ENCODE peak calls at places on chromosomes 16 and 17, in four cellular contexts. One of them, this sample, is unnamed. For H3K36me3 and H3K9me3, the result is how much of the 10 kb centered on the place peaks cover.

GRCh38 chr17:40793800-40794199 is 6.0 kb downstream of the KRT28 start:
- DNase-seq in left ventricle myocardium inferior: no peak
- DNase-seq in colonic mucosa: no peak
- DNase-seq in stomach: no peak
- DNase-seq in this sample: no peak

GRCh38 chr17:14299261-14300093 is 1.4 kb upstream of the HS3ST3B1 start:
- DNase-seq in stomach: peak
- DNase-seq in colonic mucosa: peak
- DNase-seq in left ventricle myocardium inferior: no peak
- DNase-seq in this sample: peak

GRCh38 chr17:37570527-37571093 is 38.6 kb downstream of the SYNRG start:
- DNase-seq in stomach: peak
- DNase-seq in colonic mucosa: peak
- DNase-seq in left ventricle myocardium inferior: peak
- DNase-seq in this sample: no peak

GRCh38 chr17:73267648-73268537 is 6.2 kb upstream of the CPSF4L start:
- DNase-seq in colonic mucosa: no peak
- DNase-seq in stomach: no peak
- DNase-seq in left ventricle myocardium inferior: no peak
- DNase-seq in this sample: no peak

GRCh38 chr17:66422181-66422580 is 119.8 kb downstream of the PRKCA start:
- DNase-seq in left ventricle myocardium inferior: no peak
- DNase-seq in colonic mucosa: no peak
- DNase-seq in stomach: no peak
- DNase-seq in this sample: no peak

GRCh38 chr17:29778936-29779811 is 150.9 kb downstream of the SSH2 start:
- DNase-seq in colonic mucosa: peak
- DNase-seq in left ventricle myocardium inferior: peak
- DNase-seq in stomach: peak
- DNase-seq in this sample: peak

GRCh38 chr16:65323655-65324237 is 201.9 kb upstream of the CDH11 start:
- DNase-seq in left ventricle myocardium inferior: no peak
- DNase-seq in stomach: no peak
- DNase-seq in colonic mucosa: no peak
- DNase-seq in this sample: no peak

GRCh38 chr16:89122322-89122831 is 28.7 kb downstream of the ACSF3 start:
- DNase-seq in colonic mucosa: peak
- DNase-seq in stomach: peak
- DNase-seq in left ventricle myocardium inferior: no peak
- DNase-seq in this sample: no peak

GRCh38 chr17:49401971-49402491 is 12.7 kb downstream of the PHB1 start:
- DNase-seq in stomach: no peak
- DNase-seq in colonic mucosa: no peak
- DNase-seq in left ventricle myocardium inferior: no peak
- DNase-seq in this sample: peak

GRCh38 chr17:3961564-3962047 is 2.6 kb downstream of the ATP2A3 start:
- DNase-seq in colonic mucosa: peak
- DNase-seq in stomach: no peak
- DNase-seq in left ventricle myocardium inferior: no peak
- DNase-seq in this sample: no peak

GRCh38 chr17:35322749-35323148 is 50.7 kb downstream of the SLFN11 start:
- DNase-seq in left ventricle myocardium inferior: no peak
- DNase-seq in colonic mucosa: no peak
- DNase-seq in stomach: no peak
- DNase-seq in this sample: no peak

GRCh38 chr17:37392024-37392590 is 14.5 kb downstream of the ACACA start:
- DNase-seq in left ventricle myocardium inferior: no peak
- DNase-seq in colonic mucosa: no peak
- DNase-seq in stomach: no peak
- DNase-seq in this sample: no peak

GRCh38 chr17:61007980-61008379 is 330.3 kb downstream of the BCAS3 start:
- DNase-seq in colonic mucosa: peak
- DNase-seq in left ventricle myocardium inferior: no peak
- DNase-seq in stomach: peak
- DNase-seq in this sample: no peak

GRCh38 chr17:65156835-65157565 is 19.8 kb downstream of the RGS9 start:
- DNase-seq in left ventricle myocardium inferior: no peak
- DNase-seq in stomach: no peak
- DNase-seq in colonic mucosa: peak
- DNase-seq in this sample: no peak

GRCh38 chr17:6377906-6378305 is 57.0 kb downstream of the AIPL1 start:
- DNase-seq in stomach: no peak
- DNase-seq in colonic mucosa: no peak
- DNase-seq in left ventricle myocardium inferior: no peak
- DNase-seq in this sample: no peak

GRCh38 chr16:19439483-19439882 is 21.8 kb downstream of the TMC5 start:
- DNase-seq in colonic mucosa: no peak
- DNase-seq in left ventricle myocardium inferior: no peak
- DNase-seq in stomach: no peak
- DNase-seq in this sample: no peak

GRCh38 chr16:56481468-56482112 is 30.2 kb downstream of the OGFOD1 start:
- DNase-seq in left ventricle myocardium inferior: no peak
- DNase-seq in colonic mucosa: no peak
- DNase-seq in stomach: no peak
- DNase-seq in this sample: no peak

GRCh38 chr17:72608436-72608835 is 484.1 kb downstream of the SLC39A11 start:
- DNase-seq in colonic mucosa: no peak
- DNase-seq in stomach: no peak
- DNase-seq in left ventricle myocardium inferior: no peak
- DNase-seq in this sample: no peak

GRCh38 chr16:59121411-59121810 is 387.3 kb upstream of the GOT2 start:
- DNase-seq in stomach: no peak
- DNase-seq in left ventricle myocardium inferior: no peak
- DNase-seq in colonic mucosa: no peak
- DNase-seq in this sample: no peak

GRCh38 chr16:16882766-16883165 is 503.8 kb downstream of the NPIPA7 start:
- DNase-seq in stomach: no peak
- DNase-seq in left ventricle myocardium inferior: no peak
- DNase-seq in colonic mucosa: no peak
- DNase-seq in this sample: no peak

GRCh38 chr16:85428899-85429775 is 184.0 kb upstream of the GSE1 start:
- DNase-seq in left ventricle myocardium inferior: peak
- DNase-seq in colonic mucosa: peak
- DNase-seq in stomach: no peak
- DNase-seq in this sample: no peak

GRCh38 chr17:1931759-1932579 is 93.2 kb downstream of the RTN4RL1 start:
- DNase-seq in colonic mucosa: peak
- DNase-seq in stomach: peak
- DNase-seq in left ventricle myocardium inferior: peak
- DNase-seq in this sample: no peak

GRCh38 chr17:3524024-3524423 is 33.6 kb downstream of the TRPV3 start:
- DNase-seq in left ventricle myocardium inferior: no peak
- DNase-seq in colonic mucosa: no peak
- DNase-seq in stomach: no peak
- DNase-seq in this sample: no peak

GRCh38 chr16:83903739-83904138 is 4.8 kb downstream of the MLYCD start:
- DNase-seq in stomach: no peak
- DNase-seq in colonic mucosa: no peak
- DNase-seq in left ventricle myocardium inferior: peak
- DNase-seq in this sample: no peak

GRCh38 chr17:77106874-77107358 is 33.9 kb upstream of the SEC14L1 start:
- DNase-seq in colonic mucosa: no peak
- DNase-seq in left ventricle myocardium inferior: no peak
- DNase-seq in stomach: no peak
- DNase-seq in this sample: no peak
- H3K27ac ChIP-seq in colonic mucosa: no peak
- H3K27ac ChIP-seq in left ventricle myocardium inferior: peak
- H3K27ac ChIP-seq in stomach: no peak
- H3K27ac ChIP-seq in this sample: no peak

GRCh38 chr16:2204727-2205103 is 539 bp upstream of the MLST8 start:
- DNase-seq in colonic mucosa: no peak
- DNase-seq in stomach: no peak
- DNase-seq in left ventricle myocardium inferior: no peak
- DNase-seq in this sample: no peak

GRCh38 chr16:2206780-2207433 is 1.7 kb downstream of the MLST8 start:
- DNase-seq in stomach: no peak
- DNase-seq in left ventricle myocardium inferior: no peak
- DNase-seq in colonic mucosa: no peak
- DNase-seq in this sample: no peak

GRCh38 chr16:2206420-2206779 is 1.1 kb downstream of the MLST8 start:
- DNase-seq in left ventricle myocardium inferior: no peak
- DNase-seq in colonic mucosa: no peak
- DNase-seq in stomach: no peak
- DNase-seq in this sample: no peak

GRCh38 chr16:2205104-2205966 is at the start of gene MLST8:
- DNase-seq in left ventricle myocardium inferior: peak
- DNase-seq in colonic mucosa: peak
- DNase-seq in stomach: peak
- DNase-seq in this sample: peak

GRCh38 chr16:2205967-2206313 is 686 bp downstream of the MLST8 start:
- DNase-seq in stomach: no peak
- DNase-seq in colonic mucosa: no peak
- DNase-seq in left ventricle myocardium inferior: no peak
- DNase-seq in this sample: no peak
- H3K36me3 ChIP-seq in stomach: under half
- H3K36me3 ChIP-seq in colonic mucosa: under half
- H3K36me3 ChIP-seq in left ventricle myocardium inferior: under half
- H3K36me3 ChIP-seq in this sample: under half

DNA sequence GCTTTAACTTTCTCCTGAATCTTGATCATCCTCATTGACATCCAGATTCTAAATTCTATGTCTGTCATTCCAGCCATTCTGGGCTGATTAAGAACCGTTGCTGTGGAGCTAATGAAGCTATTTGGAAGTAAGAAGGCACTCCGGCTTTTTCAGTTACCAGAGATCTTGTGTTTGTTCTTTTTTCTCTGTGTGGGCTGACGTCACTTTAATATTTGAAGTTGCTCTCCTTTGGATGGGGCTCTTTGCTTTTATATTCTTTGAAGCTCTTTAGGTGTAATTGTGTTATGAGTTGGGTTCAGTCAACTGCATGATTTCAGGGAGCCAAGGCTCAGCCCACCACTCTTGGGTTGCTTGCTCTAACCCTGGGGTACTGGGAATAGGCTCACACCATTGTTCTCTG is 460.6 kb downstream of the CDH8 start:
- DNase-seq in left ventricle myocardium inferior: no peak
- DNase-seq in colonic mucosa: no peak
- DNase-seq in stomach: no peak
- DNase-seq in this sample: no peak
- H3K9me3 ChIP-seq in left ventricle myocardium inferior: under half
- H3K9me3 ChIP-seq in colonic mucosa: under half
- H3K9me3 ChIP-seq in stomach: under half
- H3K9me3 ChIP-seq in this sample: under half

GRCh38 chr17:81390436-81391214 is 4.6 kb upstream of the BAHCC1 start:
- DNase-seq in stomach: no peak
- DNase-seq in colonic mucosa: no peak
- DNase-seq in left ventricle myocardium inferior: no peak
- DNase-seq in this sample: no peak
- H3K27ac ChIP-seq in stomach: no peak
- H3K27ac ChIP-seq in colonic mucosa: no peak
- H3K27ac ChIP-seq in left ventricle myocardium inferior: peak
- H3K27ac ChIP-seq in this sample: no peak